ENCODE peak calls at places on chromosomes 1 and 21, in five cellular contexts. E is stomach, M is adrenal gland, R is aorta, T is kidney. L is an unnamed sample.

GRCh38 chr1:52365746-52366516 is at the start of gene CC2D1B:
- DNase-seq in E (peak; percentile 99), M (peak; percentile 99), R (peak; percentile 99), T (peak; percentile 100), L (peak; percentile 100)

GRCh38 chr1:41673355-41673754 is 188.9 kb upstream of the EDN2 start:
- DNase-seq in E (no peak), R (no peak), M (no peak), T (peak; percentile 53), L (peak; percentile 82)

GRCh38 chr1:10621906-10622305 is 147.2 kb downstream of the PEX14 start:
- DNase-seq in R (no peak), T (no peak), M (no peak), E (no peak), L (peak; percentile 51)

GRCh38 chr1:202642619-202643291 is 67.5 kb downstream of the SYT2 start:
- DNase-seq in M (no peak), E (no peak), R (no peak), T (no peak), L (no peak)

GRCh38 chr1:147833231-147833840 is 69.3 kb upstream of the GJA8 start:
- DNase-seq in T (no peak), M (no peak), E (peak; percentile 30), R (no peak), L (no peak)

GRCh38 chr1:38050397-38051141 is 4.0 kb upstream of the POU3F1 start:
- DNase-seq in T (no peak), R (no peak), M (no peak), E (no peak), L (no peak)

GRCh38 chr21:44496196-44496899 is 41.0 kb downstream of the LRRC3 start:
- DNase-seq in E (no peak), M (no peak), R (no peak), T (no peak), L (peak; percentile 21)

GRCh38 chr1:208010070-208010469 is 99.1 kb upstream of the CD34 start:
- DNase-seq in R (no peak), T (no peak), E (no peak), M (no peak), L (no peak)

GRCh38 chr21:34892196-34892595 is 156.9 kb downstream of the RUNX1 start:
- DNase-seq in E (no peak), T (no peak), M (no peak), R (no peak), L (no peak)

GRCh38 chr1:23902611-23903278 is 10.4 kb downstream of the CNR2 start:
- DNase-seq in E (no peak), R (no peak), M (no peak), T (no peak), L (no peak)

GRCh38 chr1:199149591-199149990 is 510.8 kb downstream of the PTPRC start:
- DNase-seq in T (no peak), M (no peak), E (no peak), R (no peak), L (no peak)

GRCh38 chr1:27138927-27139326 is 16.0 kb downstream of the SLC9A1 start:
- DNase-seq in R (no peak), M (no peak), T (no peak), E (no peak), L (no peak)

GRCh38 chr1:100896481-100896982 is 642 bp downstream of the SLC30A7 start:
- DNase-seq in R (no peak), T (no peak), E (peak; percentile 43), M (no peak), L (no peak)

GRCh38 chr1:205610036-205610435 is 21.8 kb downstream of the ELK4 start:
- DNase-seq in T (no peak), E (no peak), M (no peak), R (no peak), L (no peak)

GRCh38 chr1:112790920-112791722 is 76.0 kb upstream of the PPM1J start:
- DNase-seq in M (no peak), R (no peak), E (no peak), T (no peak), L (no peak)

GRCh38 chr1:51421961-51422360 is 91.6 kb upstream of the TTC39A start:
- DNase-seq in T (no peak), M (no peak), E (no peak), R (no peak), L (no peak)

GRCh38 chr1:240967070-240967724 is 355.2 kb upstream of the GREM2 start:
- DNase-seq in E (no peak), M (no peak), R (no peak), T (no peak), L (no peak)

GRCh38 chr21:16199539-16199938 is 469.8 kb downstream of the USP25 start:
- DNase-seq in R (no peak), E (no peak), T (no peak), M (no peak), L (no peak)

GRCh38 chr1:32367912-32368635 is 5.7 kb downstream of the TSSK3 start:
- DNase-seq in M (no peak), T (no peak), E (no peak), R (no peak), L (no peak)
- H3K36me3 ChIP-seq in M (peaks cover 75% of the 10 kb centered on the region), T (peaks cover 40% of the 10 kb centered on the region), E (peaks cover 90% of the 10 kb centered on the region), R (peaks cover 6% of the 10 kb centered on the region), L (peaks cover 73% of the 10 kb centered on the region)

DNA sequence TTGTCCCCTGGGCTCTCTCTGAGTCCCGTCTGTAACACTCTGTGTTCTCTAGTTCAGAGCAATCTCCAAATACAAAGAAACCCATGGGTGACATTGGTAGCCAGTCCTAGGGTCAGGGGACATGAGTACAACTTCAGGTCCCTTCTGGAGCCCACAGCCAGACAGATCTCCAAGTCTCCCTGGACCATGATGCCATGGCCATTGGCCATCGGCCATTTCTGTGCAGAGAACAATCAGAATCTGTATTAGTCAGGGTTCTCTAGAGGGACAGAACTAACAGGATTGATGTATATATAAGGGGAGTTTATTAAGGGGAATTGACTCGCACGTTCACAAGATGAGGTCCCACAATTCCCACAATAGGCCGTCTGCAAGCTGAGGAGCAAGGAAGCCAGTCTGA is 106.9 kb downstream of the AJAP1 start:
- DNase-seq in M (no peak), T (no peak), E (no peak), R (no peak), L (no peak)
- H3K9me3 ChIP-seq in M (no peaks in the 10 kb centered on the region), T (no peaks in the 10 kb centered on the region), E (no peaks in the 10 kb centered on the region), R (no peaks in the 10 kb centered on the region), L (no peaks in the 10 kb centered on the region)

GRCh38 chr21:33767236-33767635 is 124.9 kb downstream of the ITSN1 start:
- DNase-seq in E (no peak), R (no peak), T (no peak), M (no peak), L (no peak)

GRCh38 chr21:33769057-33769456 is 126.8 kb downstream of the ITSN1 start:
- DNase-seq in M (no peak), R (no peak), T (no peak), E (no peak), L (no peak)

GRCh38 chr21:33771976-33772375 is 129.7 kb downstream of the ITSN1 start:
- DNase-seq in R (no peak), M (no peak), E (no peak), T (no peak), L (no peak)

GRCh38 chr21:33767960-33768359 is 125.7 kb downstream of the ITSN1 start:
- DNase-seq in R (no peak), T (no peak), E (no peak), M (no peak), L (no peak)

GRCh38 chr21:33770542-33770941 is 128.2 kb downstream of the ITSN1 start:
- DNase-seq in R (no peak), E (no peak), T (no peak), M (no peak), L (no peak)
- H3K36me3 ChIP-seq in R (peaks cover 9% of the 10 kb centered on the region), E (peaks cover 84% of the 10 kb centered on the region), T (peaks cover 20% of the 10 kb centered on the region), M (peaks cover 43% of the 10 kb centered on the region), L (peaks cover 59% of the 10 kb centered on the region)

GRCh38 chr1:220895412-220895946 is 16.2 kb downstream of the HLX start:
- DNase-seq in T (peak; percentile 59), M (no peak), E (no peak), R (no peak), L (no peak)
- H3K9me3 ChIP-seq in T (no peaks in the 10 kb centered on the region), M (no peaks in the 10 kb centered on the region), E (no peaks in the 10 kb centered on the region), R (no peaks in the 10 kb centered on the region), L (peaks cover 6% of the 10 kb centered on the region)

GRCh38 chr1:209610378-209610905 is 26.9 kb downstream of the CAMK1G start:
- DNase-seq in R (no peak), M (no peak), T (no peak), E (no peak), L (no peak)
- H3K36me3 ChIP-seq in R (no peaks in the 10 kb centered on the region), M (no peaks in the 10 kb centered on the region), T (no peaks in the 10 kb centered on the region), E (peaks cover 12% of the 10 kb centered on the region), L (peaks cover 5% of the 10 kb centered on the region)

GRCh38 chr21:7952648-7953047 is 2568.7 kb upstream of the TPTE start:
- DNase-seq in T (no peak), E (no peak), R (no peak), M (no peak), L (no peak)
- H3K9me3 ChIP-seq in T (peaks cover 97% of the 10 kb centered on the region), E (no peaks in the 10 kb centered on the region), R (peaks cover 38% of the 10 kb centered on the region), M (no peaks in the 10 kb centered on the region), L (no peaks in the 10 kb centered on the region)

DNA sequence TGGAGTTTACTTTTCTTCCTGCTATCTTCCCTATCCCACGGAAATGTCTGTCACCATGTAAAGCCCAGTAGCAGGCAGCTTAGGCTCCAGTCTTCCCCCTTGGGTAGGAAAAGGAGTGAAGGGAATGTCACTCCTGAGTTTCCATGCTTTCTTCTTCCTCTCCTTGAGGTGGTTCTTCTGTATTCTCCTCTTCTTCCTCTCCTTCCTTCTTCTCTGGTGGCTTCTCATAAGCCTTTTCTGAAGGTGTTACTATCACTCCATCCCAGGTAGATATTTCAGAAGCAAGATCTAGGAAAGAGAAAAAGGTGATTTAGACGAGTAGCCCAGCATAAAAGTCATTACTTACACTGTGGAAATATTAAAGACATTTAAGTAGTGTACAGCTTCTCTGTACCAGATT is 3.8 kb downstream of the SNAPIN start:
- DNase-seq in M (no peak), R (no peak), E (no peak), T (no peak), L (no peak)
- H3K36me3 ChIP-seq in M (peaks cover 69% of the 10 kb centered on the region), R (peaks cover 9% of the 10 kb centered on the region), E (peaks cover 72% of the 10 kb centered on the region), T (peaks cover 44% of the 10 kb centered on the region), L (peaks cover 64% of the 10 kb centered on the region)

GRCh38 chr21:8994640-8995511 is 1526.5 kb upstream of the TPTE start:
- DNase-seq in M (no peak), E (no peak), R (no peak), T (no peak), L (no peak)
- H3K9me3 ChIP-seq in M (no peaks in the 10 kb centered on the region), E (peaks cover 11% of the 10 kb centered on the region), R (peaks cover 1% of the 10 kb centered on the region), T (no peaks in the 10 kb centered on the region), L (peaks cover 8% of the 10 kb centered on the region)